ENCODE peak calls at places on chromosomes 13 and 19, in four cellular contexts. One of them, this sample, is unnamed.
A peak's percentile ranks its signal among the peaks of the same experiment; 100 is the strongest.

GRCh38 chr13:44307844-44308243 is 65.8 kb upstream of the SERP2 start:
- DNase-seq in NCI-H1092 treated with DMSO at 0.1 percent for 48 hours: no peak
- DNase-seq in neural progenitor cell: no peak
- DNase-seq in activated naive CD4-positive, alpha-beta T cell treated with Interleukin-2 at 50 U/mL for 16 hours: no peak
- DNase-seq in this sample: no peak

GRCh38 chr13:42547615-42548014 is 26.3 kb upstream of the TNFSF11 start:
- DNase-seq in neural progenitor cell: no peak
- DNase-seq in activated naive CD4-positive, alpha-beta T cell treated with Interleukin-2 at 50 U/mL for 16 hours: no peak
- DNase-seq in NCI-H1092 treated with DMSO at 0.1 percent for 48 hours: no peak
- DNase-seq in this sample: no peak

GRCh38 chr13:72570019-72570418 is 157.4 kb downstream of the MZT1 start:
- DNase-seq in neural progenitor cell: no peak
- DNase-seq in NCI-H1092 treated with DMSO at 0.1 percent for 48 hours: no peak
- DNase-seq in activated naive CD4-positive, alpha-beta T cell treated with Interleukin-2 at 50 U/mL for 16 hours: no peak
- DNase-seq in this sample: no peak

GRCh38 chr13:77779461-77780272 is 82.2 kb downstream of the SLAIN1 start:
- DNase-seq in activated naive CD4-positive, alpha-beta T cell treated with Interleukin-2 at 50 U/mL for 16 hours: no peak
- DNase-seq in NCI-H1092 treated with DMSO at 0.1 percent for 48 hours: peak; percentile 73
- DNase-seq in neural progenitor cell: peak; percentile 69
- DNase-seq in this sample: peak; percentile 5

GRCh38 chr19:11378319-11379189 is 4.1 kb downstream of the SWSAP1 start:
- DNase-seq in neural progenitor cell: peak; percentile 88
- DNase-seq in NCI-H1092 treated with DMSO at 0.1 percent for 48 hours: peak; percentile 10
- DNase-seq in activated naive CD4-positive, alpha-beta T cell treated with Interleukin-2 at 50 U/mL for 16 hours: peak; percentile 18
- DNase-seq in this sample: peak; percentile 22

GRCh38 chr19:1261863-1262686 is 7.1 kb upstream of the CIRBP start:
- DNase-seq in activated naive CD4-positive, alpha-beta T cell treated with Interleukin-2 at 50 U/mL for 16 hours: peak; percentile 40
- DNase-seq in neural progenitor cell: peak; percentile 23
- DNase-seq in NCI-H1092 treated with DMSO at 0.1 percent for 48 hours: peak; percentile 57
- DNase-seq in this sample: no peak

GRCh38 chr13:42478531-42479156 is 95.3 kb upstream of the TNFSF11 start:
- DNase-seq in neural progenitor cell: peak; percentile 27
- DNase-seq in NCI-H1092 treated with DMSO at 0.1 percent for 48 hours: no peak
- DNase-seq in activated naive CD4-positive, alpha-beta T cell treated with Interleukin-2 at 50 U/mL for 16 hours: no peak
- DNase-seq in this sample: no peak

GRCh38 chr13:105709181-105709580 is 826.3 kb downstream of the EFNB2 start:
- DNase-seq in NCI-H1092 treated with DMSO at 0.1 percent for 48 hours: no peak
- DNase-seq in activated naive CD4-positive, alpha-beta T cell treated with Interleukin-2 at 50 U/mL for 16 hours: no peak
- DNase-seq in neural progenitor cell: no peak
- DNase-seq in this sample: no peak

GRCh38 chr13:94657167-94657566 is 55.2 kb downstream of the SOX21 start:
- DNase-seq in neural progenitor cell: no peak
- DNase-seq in NCI-H1092 treated with DMSO at 0.1 percent for 48 hours: no peak
- DNase-seq in activated naive CD4-positive, alpha-beta T cell treated with Interleukin-2 at 50 U/mL for 16 hours: no peak
- DNase-seq in this sample: no peak

GRCh38 chr19:49591731-49592485 is 926 bp downstream of the PRR12 start:
- DNase-seq in activated naive CD4-positive, alpha-beta T cell treated with Interleukin-2 at 50 U/mL for 16 hours: peak; percentile 49
- DNase-seq in NCI-H1092 treated with DMSO at 0.1 percent for 48 hours: peak; percentile 20
- DNase-seq in neural progenitor cell: peak; percentile 71
- DNase-seq in this sample: peak; percentile 63

GRCh38 chr19:53037101-53038097 is 7.1 kb upstream of the ERVV-2 start:
- DNase-seq in activated naive CD4-positive, alpha-beta T cell treated with Interleukin-2 at 50 U/mL for 16 hours: no peak
- DNase-seq in NCI-H1092 treated with DMSO at 0.1 percent for 48 hours: no peak
- DNase-seq in neural progenitor cell: peak; percentile 18
- DNase-seq in this sample: peak; percentile 45

GRCh38 chr13:78121459-78122348 is 203.1 kb upstream of the EDNRB start:
- DNase-seq in activated naive CD4-positive, alpha-beta T cell treated with Interleukin-2 at 50 U/mL for 16 hours: peak; percentile 26
- DNase-seq in NCI-H1092 treated with DMSO at 0.1 percent for 48 hours: peak; percentile 84
- DNase-seq in neural progenitor cell: peak; percentile 65
- DNase-seq in this sample: no peak

GRCh38 chr13:110230661-110231347 is 76.2 kb downstream of the COL4A1 start:
- DNase-seq in neural progenitor cell: no peak
- DNase-seq in NCI-H1092 treated with DMSO at 0.1 percent for 48 hours: no peak
- DNase-seq in activated naive CD4-positive, alpha-beta T cell treated with Interleukin-2 at 50 U/mL for 16 hours: no peak
- DNase-seq in this sample: no peak

GRCh38 chr19:33699754-33700407 is 78.1 kb downstream of the CHST8 start:
- DNase-seq in neural progenitor cell: no peak
- DNase-seq in NCI-H1092 treated with DMSO at 0.1 percent for 48 hours: no peak
- DNase-seq in activated naive CD4-positive, alpha-beta T cell treated with Interleukin-2 at 50 U/mL for 16 hours: no peak
- DNase-seq in this sample: no peak

GRCh38 chr13:34750078-34750703 is 191.9 kb upstream of the NBEA start:
- DNase-seq in neural progenitor cell: peak; percentile 57
- DNase-seq in NCI-H1092 treated with DMSO at 0.1 percent for 48 hours: peak; percentile 41
- DNase-seq in activated naive CD4-positive, alpha-beta T cell treated with Interleukin-2 at 50 U/mL for 16 hours: no peak
- DNase-seq in this sample: peak; percentile 8